ENCODE peak calls at places on chromosomes 2 and 18, in six cellular contexts. E is central memory CD4-positive, alpha-beta T cell; I is endothelial cell; Q is HT1080; R is T-cell; J is NCI-H1694. C is an unnamed sample.

GRCh38 chr2:119645173-119645846 is 33.7 kb upstream of the TMEM177 start:
- DNase-seq in E (no peak), J (no peak), I (no peak), Q (no peak), R (no peak), C (no peak)

GRCh38 chr2:240341064-240341463 is 94.4 kb upstream of the GPC1 start:
- DNase-seq in R (no peak), E (no peak), J (no peak), I (no peak), Q (no peak), C (no peak)

GRCh38 chr2:128446049-128446811 is 127.6 kb upstream of the HS6ST1 start:
- DNase-seq in J (no peak), I (peak; percentile 2), E (no peak), Q (no peak), R (no peak), C (no peak)

GRCh38 chr2:167142554-167142953 is 254.3 kb downstream of the XIRP2 start:
- DNase-seq in J (no peak), I (no peak), R (no peak), E (no peak), Q (no peak), C (no peak)

GRCh38 chr2:55419236-55419513 is 481 bp downstream of the CCDC88A start:
- DNase-seq in E (peak; percentile 35), Q (peak; percentile 57), R (no peak), J (peak; percentile 58), I (no peak), C (no peak)

GRCh38 chr2:1990724-1991123 is 246.4 kb upstream of the PXDN start:
- DNase-seq in I (no peak), Q (peak; percentile 45), R (no peak), E (no peak), J (peak; percentile 99), C (no peak)

GRCh38 chr18:39840406-39840805 is 2114.6 kb upstream of the PIK3C3 start:
- DNase-seq in R (no peak), E (no peak), J (no peak), Q (peak; percentile 23), I (no peak), C (no peak)

GRCh38 chr2:160351978-160352377 is 141.6 kb downstream of the RBMS1 start:
- DNase-seq in I (no peak), R (no peak), E (no peak), Q (peak; percentile 87), J (no peak), C (no peak)

GRCh38 chr2:144143294-144144092 is 376.4 kb downstream of the ZEB2 start:
- DNase-seq in I (no peak), J (no peak), E (no peak), Q (no peak), R (no peak), C (no peak)

GRCh38 chr18:58541137-58541788 is 87.6 kb downstream of the ALPK2 start:
- DNase-seq in Q (peak; percentile 63), I (no peak), R (peak; percentile 27), J (no peak), E (peak; percentile 8), C (peak; percentile 6)

GRCh38 chr2:33137331-33137730 is 190.6 kb downstream of the LTBP1 start:
- DNase-seq in J (no peak), Q (no peak), I (no peak), R (no peak), E (no peak), C (no peak)

GRCh38 chr18:62505669-62506494 is 16.9 kb upstream of the ZCCHC2 start:
- DNase-seq in R (peak; percentile 4), E (peak; percentile 27), Q (peak; percentile 43), J (no peak), I (no peak), C (no peak)

GRCh38 chr2:171225302-171225980 is 64.7 kb upstream of the TLK1 start:
- DNase-seq in R (no peak), Q (peak; percentile 96), I (no peak), E (no peak), J (no peak), C (no peak)

GRCh38 chr2:142951190-142952007 is 73.9 kb downstream of the KYNU start:
- DNase-seq in E (no peak), J (no peak), R (no peak), I (no peak), Q (no peak), C (no peak)

GRCh38 chr2:166361351-166362153 is 14.2 kb downstream of the SCN9A start:
- DNase-seq in R (no peak), Q (peak; percentile 39), J (no peak), I (no peak), E (no peak), C (no peak)

GRCh38 chr18:26771524-26771923 is 94.0 kb downstream of the AQP4 start:
- DNase-seq in E (no peak), R (no peak), I (peak; percentile 28), J (no peak), Q (no peak), C (no peak)

GRCh38 chr2:8312861-8313768 is 368.7 kb upstream of the ID2 start:
- DNase-seq in R (no peak), I (no peak), J (no peak), Q (peak; percentile 72), E (peak; percentile 13), C (no peak)

GRCh38 chr18:72651033-72651432 is 106.9 kb upstream of the CBLN2 start:
- DNase-seq in J (no peak), E (no peak), Q (no peak), R (no peak), I (no peak), C (no peak)

GRCh38 chr2:54073796-54074195 is 41.6 kb upstream of the ACYP2 start:
- DNase-seq in R (no peak), I (no peak), E (no peak), J (no peak), Q (peak; percentile 93), C (no peak)

GRCh38 chr18:5967007-5967406 is 71.7 kb upstream of the TMEM200C start:
- DNase-seq in I (no peak), R (no peak), E (no peak), Q (no peak), J (no peak), C (no peak)

GRCh38 chr2:48927355-48927754 is 171.8 kb upstream of the LHCGR start:
- DNase-seq in E (no peak), J (no peak), R (no peak), I (no peak), Q (no peak), C (no peak)

GRCh38 chr2:196639180-196640030 is at the start of gene CCDC150:
- DNase-seq in Q (peak; percentile 96), I (peak; percentile 96), E (peak; percentile 93), R (peak; percentile 95), J (peak; percentile 95), C (peak; percentile 90)

GRCh38 chr2:154048905-154049304 is 177.2 kb downstream of the GALNT13 start:
- DNase-seq in Q (no peak), I (no peak), R (no peak), J (no peak), E (no peak), C (no peak)

GRCh38 chr2:111668741-111669140 is 215.3 kb downstream of the ANAPC1 start:
- DNase-seq in E (no peak), I (no peak), R (no peak), Q (no peak), J (no peak), C (no peak)

GRCh38 chr2:42139141-42139540 is 30.0 kb upstream of the EML4 start:
- DNase-seq in R (no peak), I (no peak), Q (no peak), J (no peak), E (no peak), C (no peak)

GRCh38 chr2:140454717-140455116 is 1674.5 kb upstream of the NXPH2 start:
- DNase-seq in J (no peak), E (no peak), I (no peak), R (no peak), Q (peak; percentile 80), C (no peak)

GRCh38 chr2:175036582-175037018 is 31.4 kb upstream of the CHN1 start:
- DNase-seq in J (no peak), I (no peak), R (no peak), E (peak; percentile 27), Q (peak; percentile 24), C (no peak)

GRCh38 chr2:105114551-105114950 is 76.7 kb downstream of the MRPS9 start:
- DNase-seq in E (peak; percentile 13), R (no peak), I (no peak), J (peak; percentile 40), Q (peak; percentile 48), C (no peak)

GRCh38 chr18:63924551-63924950 is 16.8 kb downstream of the SERPINB10 start:
- DNase-seq in J (no peak), E (no peak), I (no peak), R (no peak), Q (no peak), C (no peak)

GRCh38 chr2:134389331-134389835 is 135.5 kb downstream of the MGAT5 start:
- DNase-seq in R (no peak), E (no peak), I (no peak), Q (no peak), J (peak; percentile 98), C (no peak)

GRCh38 chr2:67895171-67895941 is 167.4 kb downstream of the C1D start:
- DNase-seq in E (no peak), Q (no peak), R (no peak), J (no peak), I (peak; percentile 22), C (no peak)

GRCh38 chr2:107337209-107337898 is 451.4 kb upstream of the ST6GAL2 start:
- DNase-seq in R (no peak), Q (peak; percentile 67), J (no peak), E (no peak), I (no peak), C (no peak)

GRCh38 chr2:197915548-197916265 is 111.3 kb downstream of the PLCL1 start:
- DNase-seq in R (no peak), E (no peak), J (no peak), I (no peak), Q (no peak), C (no peak)

GRCh38 chr2:217249490-217250451 is 389.9 kb upstream of the TNP1 start:
- DNase-seq in I (no peak), E (no peak), J (no peak), Q (no peak), R (no peak), C (no peak)

GRCh38 chr18:36899289-36899688 is 70.4 kb downstream of the KIAA1328 start:
- DNase-seq in E (no peak), R (no peak), I (no peak), J (peak; percentile 6), Q (peak; percentile 62), C (no peak)

GRCh38 chr2:145601306-145601925 is 1081.5 kb upstream of the ZEB2 start:
- DNase-seq in R (no peak), E (no peak), I (no peak), J (no peak), Q (no peak), C (no peak)

GRCh38 chr2:176419591-176420071 is 150.4 kb downstream of the MTX2 start:
- DNase-seq in R (no peak), Q (peak; percentile 76), I (no peak), J (no peak), E (no peak), C (no peak)

GRCh38 chr2:144522741-144523605 is 3.1 kb upstream of the ZEB2 start:
- DNase-seq in E (no peak), R (no peak), I (no peak), J (no peak), Q (no peak), C (no peak)

C was measured in T follicular helper cell.